ENCODE peak calls at places on chromosomes 3 and 15, in eight cellular contexts. X is stimulated activated CD4-positive, alpha-beta T cell treated with anti-CD3 and anti-CD28 coated beads, Interleukin-4, amount 100 ng/mL, for 4 hours; Y is progenitor cell of endocrine pancreas; N is SK-N-DZ; L is colonic mucosa; T is neuronal stem cell; R is cardiac fibroblast; V is ovary. Q is an unnamed sample.

GRCh38 chr3:18007980-18008379 is 265.5 kb upstream of the TBC1D5 start:
- DNase-seq in Y (no peak), L (no peak), X (no peak), N (no peak), V (no peak), T (no peak), R (peak), Q (peak)

GRCh38 chr3:4963669-4964589 is 15.3 kb upstream of the BHLHE40 start:
- DNase-seq in N (no peak), V (no peak), Y (no peak), L (no peak), R (no peak), T (no peak), X (no peak), Q (no peak)

GRCh38 chr3:67601385-67601784 is 53.0 kb downstream of the SUCLG2 start:
- DNase-seq in Y (no peak), N (no peak), L (no peak), V (no peak), T (no peak), R (peak), X (no peak), Q (peak)

GRCh38 chr3:43785551-43785950 is 94.8 kb downstream of the ABHD5 start:
- DNase-seq in N (no peak), Y (no peak), X (no peak), T (no peak), L (no peak), R (peak), V (no peak), Q (no peak)

GRCh38 chr3:174330303-174330702 is 528.8 kb upstream of the NAALADL2 start:
- DNase-seq in X (no peak), R (peak), Y (no peak), L (no peak), V (no peak), T (no peak), N (no peak), Q (peak)

GRCh38 chr3:36736327-36736726 is 28.0 kb downstream of the DCLK3 start:
- DNase-seq in T (no peak), L (no peak), R (no peak), X (no peak), Y (no peak), N (peak), V (no peak), Q (no peak)

GRCh38 chr3:186669378-186670084 is 3.7 kb downstream of the HRG start:
- DNase-seq in V (no peak), L (no peak), T (no peak), Y (no peak), N (no peak), X (no peak), R (peak), Q (no peak)

GRCh38 chr15:61196711-61197110 is 32.4 kb downstream of the RORA start:
- DNase-seq in V (no peak), Y (no peak), T (no peak), R (no peak), X (no peak), N (no peak), L (no peak), Q (no peak)

GRCh38 chr3:90080988-90081387 is 973.6 kb downstream of the EPHA3 start:
- DNase-seq in N (no peak), V (no peak), X (no peak), R (no peak), L (no peak), Y (no peak), T (peak), Q (no peak)

GRCh38 chr3:141414141-141414689 is 45.9 kb downstream of the ZBTB38 start:
- DNase-seq in X (no peak), T (no peak), V (no peak), Y (no peak), N (no peak), L (no peak), R (peak), Q (no peak)

GRCh38 chr3:181855825-181856224 is 144.1 kb downstream of the SOX2 start:
- DNase-seq in R (no peak), V (no peak), L (no peak), T (no peak), Y (no peak), N (peak), X (no peak), Q (no peak)

GRCh38 chr3:166510382-166510781 is 673.2 kb upstream of the BCHE start:
- DNase-seq in V (no peak), R (no peak), N (peak), T (peak), L (no peak), X (no peak), Y (no peak), Q (no peak)

GRCh38 chr15:69861331-69862171 is 236.2 kb downstream of the TLE3 start:
- DNase-seq in V (no peak), N (no peak), X (no peak), R (peak), T (no peak), L (no peak), Y (no peak), Q (no peak)

GRCh38 chr3:153339065-153339464 is 177.0 kb downstream of the RAP2B start:
- DNase-seq in V (no peak), L (no peak), R (no peak), Y (no peak), N (no peak), T (no peak), X (no peak), Q (no peak)

GRCh38 chr3:132014105-132014504 is 20.7 kb downstream of the CPNE4 start:
- DNase-seq in T (no peak), X (no peak), R (no peak), Y (no peak), V (no peak), L (no peak), N (no peak), Q (no peak)

GRCh38 chr3:53320697-53321096 is 26.6 kb downstream of the DCP1A start:
- DNase-seq in T (no peak), L (no peak), R (no peak), Y (no peak), V (no peak), X (no peak), N (no peak), Q (no peak)

GRCh38 chr15:40010681-40011080 is 28.3 kb downstream of the SRP14 start:
- DNase-seq in N (no peak), T (no peak), X (no peak), R (peak), V (no peak), L (no peak), Y (no peak), Q (peak)

GRCh38 chr15:94164202-94164807 is 67.1 kb upstream of the MCTP2 start:
- DNase-seq in T (peak), L (peak), V (no peak), Y (peak), X (peak), N (peak), R (peak), Q (peak)

GRCh38 chr15:100204211-100204610 is 137.6 kb downstream of the ADAMTS17 start:
- DNase-seq in V (no peak), X (no peak), T (no peak), N (no peak), L (no peak), Y (no peak), R (no peak), Q (no peak)

GRCh38 chr3:50605901-50606326 is 5.7 kb downstream of the CISH start:
- DNase-seq in L (no peak), N (no peak), T (no peak), V (no peak), R (no peak), Y (no peak), X (no peak), Q (no peak)

GRCh38 chr15:92579486-92579885 is 76.1 kb downstream of the FAM174B start:
- DNase-seq in N (no peak), X (no peak), R (no peak), Y (no peak), V (no peak), L (no peak), T (no peak), Q (no peak)

GRCh38 chr3:84194032-84194431 is 764.8 kb upstream of the CADM2 start:
- DNase-seq in Y (no peak), T (no peak), L (no peak), X (no peak), V (no peak), R (no peak), N (no peak), Q (no peak)

GRCh38 chr3:139434764-139435291 is 41.5 kb downstream of the RBP2 start:
- DNase-seq in Y (no peak), V (no peak), R (peak), X (no peak), N (no peak), L (no peak), T (no peak), Q (peak)

GRCh38 chr3:170811515-170811914 is 58.5 kb downstream of the RPL22L1 start:
- DNase-seq in L (no peak), R (peak), X (no peak), T (no peak), Y (no peak), N (no peak), V (no peak), Q (no peak)

GRCh38 chr15:76208786-76209424 is 102.4 kb downstream of the ETFA start:
- DNase-seq in V (no peak), N (no peak), Y (no peak), X (no peak), L (no peak), R (peak), T (no peak), Q (no peak)

GRCh38 chr3:103992469-103992868 is 1374.2 kb upstream of the ALCAM start:
- DNase-seq in N (no peak), T (no peak), V (no peak), R (no peak), L (no peak), X (no peak), Y (no peak), Q (no peak)

GRCh38 chr3:2765002-2765579 is 345.1 kb downstream of the IL5RA start:
- DNase-seq in L (no peak), R (no peak), X (no peak), V (no peak), Y (no peak), T (no peak), N (peak), Q (no peak)

GRCh38 chr3:112675943-112676530 is 35.1 kb upstream of the CCDC80 start:
- DNase-seq in T (no peak), L (no peak), R (no peak), V (no peak), N (no peak), X (no peak), Y (no peak), Q (no peak)

Q was measured in stromal cell of bone marrow.